ENCODE peak calls at places on chromosomes 16 and 17, in four cellular contexts. Z is fibroblast of lung, D is neural progenitor cell, G is colonic mucosa. C is an unnamed sample.

GRCh38 chr17:19755392-19755791 is 7.3 kb upstream of the ALDH3A1 start:
- DNase-seq in Z (no peak), D (no peak), G (peak), C (no peak)

GRCh38 chr17:19558946-19559345 is 25.3 kb downstream of the SLC47A1 start:
- DNase-seq in Z (no peak), D (no peak), G (no peak), C (no peak)

GRCh38 chr17:78438694-78439325 is 60.4 kb downstream of the PGS1 start:
- DNase-seq in Z (no peak), D (no peak), G (no peak), C (no peak)

GRCh38 chr16:85370881-85371651 is 242.1 kb upstream of the GSE1 start:
- DNase-seq in Z (peak), D (no peak), G (peak), C (peak)

GRCh38 chr16:9134739-9135138 is 43.3 kb downstream of the HAPSTR1 start:
- DNase-seq in Z (peak), D (peak), G (peak), C (peak)

GRCh38 chr17:3977387-3977786 is 13.2 kb upstream of the ATP2A3 start:
- DNase-seq in Z (no peak), D (no peak), G (no peak), C (peak)

GRCh38 chr17:10292057-10292931 is 80.5 kb downstream of the MYH13 start:
- DNase-seq in Z (peak), D (no peak), G (no peak), C (no peak)

GRCh38 chr16:80012586-80012985 is 412.0 kb upstream of the MAF start:
- DNase-seq in Z (no peak), D (no peak), G (no peak), C (no peak)

GRCh38 chr16:1774456-1774795 is 1.5 kb upstream of the MRPS34 start:
- DNase-seq in Z (no peak), D (no peak), G (no peak), C (no peak)

GRCh38 chr16:85524365-85524629 is 88.8 kb upstream of the GSE1 start:
- DNase-seq in Z (no peak), D (no peak), G (no peak), C (no peak)

GRCh38 chr17:80461527-80462166 is 14.8 kb downstream of the NPTX1 start:
- DNase-seq in Z (no peak), D (no peak), G (no peak), C (no peak)

GRCh38 chr17:34909040-34909439 is 52.2 kb downstream of the CCT6B start:
- DNase-seq in Z (no peak), D (no peak), G (no peak), C (no peak)

GRCh38 chr17:5362162-5362811 is 57.2 kb downstream of the NUP88 start:
- DNase-seq in Z (no peak), D (no peak), G (no peak), C (no peak)

GRCh38 chr17:66724581-66725341 is 110.2 kb upstream of the CACNG5 start:
- DNase-seq in Z (peak), D (no peak), G (peak), C (no peak)

GRCh38 chr17:61335845-61336655 is 63.6 kb upstream of the TBX2 start:
- DNase-seq in Z (peak), D (no peak), G (peak), C (no peak)

GRCh38 chr16:5900046-5900445 is 802.5 kb upstream of the EEF2KMT start:
- DNase-seq in Z (no peak), D (no peak), G (no peak), C (no peak)

GRCh38 chr16:64254443-64255367 is 867.2 kb downstream of the CDH11 start:
- DNase-seq in Z (no peak), D (no peak), G (no peak), C (no peak)

GRCh38 chr17:52237151-52237550 is 78.6 kb upstream of the CA10 start:
- DNase-seq in Z (no peak), D (no peak), G (no peak), C (no peak)

GRCh38 chr16:23668225-23668624 is 10.5 kb upstream of the PLK1 start:
- DNase-seq in Z (peak), D (no peak), G (no peak), C (no peak)

GRCh38 chr17:58370309-58370708 is 18.3 kb upstream of the SUPT4H1 start:
- DNase-seq in Z (no peak), D (no peak), G (no peak), C (no peak)

GRCh38 chr16:22813223-22813945 is 578 bp upstream of the HS3ST2 start:
- DNase-seq in Z (peak), D (peak), G (peak), C (peak)

GRCh38 chr17:3827124-3827773 is 18.8 kb downstream of the NCBP3 start:
- DNase-seq in Z (peak), D (peak), G (peak), C (no peak)

GRCh38 chr17:53844476-53845107 is 21.9 kb downstream of the KIF2B start:
- DNase-seq in Z (no peak), D (no peak), G (no peak), C (no peak)

GRCh38 chr16:10877472-10877946 is 507 bp downstream of the CIITA start:
- DNase-seq in Z (no peak), D (no peak), G (no peak), C (no peak)

GRCh38 chr17:49055181-49055927 is 58.2 kb downstream of the IGF2BP1 start:
- DNase-seq in Z (no peak), D (no peak), G (no peak), C (no peak)

DNA sequence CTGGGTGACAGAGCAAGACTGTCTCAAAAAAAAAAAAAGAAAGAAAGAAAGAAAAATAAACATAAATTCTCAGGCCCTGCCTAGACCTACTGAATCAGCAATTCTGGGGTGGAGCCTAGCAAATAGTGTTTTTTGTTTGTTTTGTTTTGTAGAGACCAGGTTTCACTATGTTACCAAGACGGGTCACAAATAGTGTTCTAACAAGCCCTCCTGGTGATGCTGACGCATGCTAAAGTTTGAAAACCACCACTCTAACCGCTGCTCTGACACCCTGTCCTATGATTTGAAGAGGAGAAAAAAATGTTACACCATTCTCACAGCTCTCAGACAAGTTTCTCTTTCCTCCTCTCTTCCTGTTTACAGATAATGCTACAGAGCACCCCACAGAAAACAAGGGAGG is 1.5 kb downstream of the MRPL10 start:
- DNase-seq in Z (no peak), D (no peak), G (no peak), C (no peak)
- H3K9ac ChIP-seq in Z (no peak), D (no peak), G (no peak), C (no peak)

DNA sequence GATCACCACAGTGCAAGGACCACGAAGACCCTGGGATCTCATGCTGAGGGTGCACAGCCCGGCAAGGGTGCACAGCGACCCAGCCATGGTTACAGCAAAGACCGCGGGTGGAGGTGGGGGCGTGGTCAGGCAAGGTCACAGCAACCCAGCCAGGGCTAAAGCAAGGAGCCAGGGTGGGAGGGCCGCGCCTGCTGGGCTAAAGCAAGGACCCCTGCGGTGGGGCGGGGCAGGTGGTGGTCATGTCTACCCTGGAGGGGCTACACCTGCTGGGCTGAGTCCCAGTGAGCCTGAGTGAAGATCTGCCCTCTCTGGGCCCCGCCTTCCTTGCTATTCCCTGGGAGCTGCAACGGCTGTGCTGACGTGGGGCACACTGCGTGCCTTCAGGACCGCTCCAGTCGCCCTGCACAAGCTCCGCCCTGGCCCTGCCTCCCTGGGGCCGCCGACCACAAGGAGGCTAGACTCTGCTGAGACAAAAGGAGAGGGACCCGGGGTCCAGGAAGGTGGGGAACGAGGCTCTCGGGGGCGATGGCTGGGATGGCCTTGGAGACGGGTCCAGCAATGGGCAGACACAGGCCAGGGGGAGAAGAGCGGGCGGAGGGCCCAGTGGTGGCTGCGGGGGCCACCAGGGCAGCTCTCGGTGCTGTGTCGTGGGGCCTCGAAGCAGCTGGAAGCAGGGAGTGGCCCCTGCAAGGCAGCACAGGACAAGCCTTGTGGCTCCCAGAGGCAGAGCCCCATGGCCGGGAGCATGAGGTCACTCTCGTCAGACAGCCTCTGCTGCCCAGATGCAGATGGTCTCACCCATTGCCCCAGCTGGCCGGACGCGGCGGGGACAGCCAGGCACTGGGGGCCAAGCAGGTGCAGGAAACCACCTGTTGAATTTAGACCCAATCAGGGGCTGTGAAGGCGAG is 52.8 kb downstream of the CBFA2T3 start:
- DNase-seq in Z (no peak), D (peak), G (no peak), C (no peak)
- H3K27ac ChIP-seq in Z (no peak), D (no peak), G (no peak), C (no peak)

GRCh38 chr16:66427451-66427860 is 361 bp downstream of the BEAN1 start:
- DNase-seq in Z (no peak), D (no peak), G (no peak), C (no peak)

GRCh38 chr16:66425651-66426050 is 1.4 kb upstream of the BEAN1 start:
- DNase-seq in Z (no peak), D (no peak), G (no peak), C (no peak)

GRCh38 chr16:66427036-66427446 is at the start of gene BEAN1:
- DNase-seq in Z (no peak), D (peak), G (no peak), C (no peak)

GRCh38 chr16:66427871-66428681 is 981 bp downstream of the BEAN1 start:
- DNase-seq in Z (no peak), D (peak), G (no peak), C (no peak)

DNA sequence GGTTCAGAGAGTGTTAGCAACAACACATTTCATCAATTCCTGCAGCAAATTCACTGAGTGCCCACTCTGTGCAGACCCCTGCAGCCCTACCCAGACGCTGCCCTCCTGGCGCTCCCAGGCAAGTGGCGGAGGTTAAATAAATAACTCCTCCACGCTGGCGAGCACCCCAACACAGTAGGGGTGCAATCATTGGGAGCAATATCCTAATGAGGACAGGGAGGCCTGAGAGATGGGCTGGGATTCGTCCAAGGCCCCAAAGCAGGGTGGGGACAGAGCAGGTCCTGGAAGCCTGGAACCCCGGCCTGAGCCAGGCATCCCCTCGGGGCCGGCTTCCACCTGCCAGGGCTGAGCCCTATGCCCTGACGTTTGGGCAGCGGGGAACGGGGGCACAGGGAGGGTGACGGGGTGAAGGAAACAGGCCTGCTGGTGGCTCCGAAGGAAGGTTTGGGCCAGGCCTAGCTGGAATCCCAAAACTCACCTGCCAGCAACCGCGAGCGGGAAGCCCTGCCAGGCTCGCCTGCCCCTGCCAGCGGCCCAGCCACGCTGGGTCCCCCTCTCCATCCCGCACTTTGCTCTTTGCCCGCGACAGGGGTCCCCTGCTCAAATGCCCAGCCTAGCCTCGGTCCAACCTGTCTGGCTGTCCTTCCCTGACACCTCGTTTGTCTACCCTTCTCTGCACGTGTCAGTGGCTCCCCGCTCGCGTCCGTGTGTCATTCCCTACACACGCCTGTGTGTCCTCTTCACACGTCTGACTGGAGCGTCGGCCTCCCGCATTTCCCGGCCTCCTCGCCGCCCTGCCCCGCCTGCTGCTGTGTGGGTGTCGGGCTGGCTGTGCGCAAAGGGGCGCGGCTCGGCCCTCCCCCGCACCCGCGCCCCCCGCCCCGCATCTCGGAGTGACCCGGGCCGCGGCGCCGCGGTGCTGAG is 721 bp upstream of the BEAN1 start:
- DNase-seq in Z (no peak), D (peak), G (no peak), C (no peak)
- TF ChIP-seq CTCF in Z (no peak), D (no peak), G (no peak), C (no peak)

DNA sequence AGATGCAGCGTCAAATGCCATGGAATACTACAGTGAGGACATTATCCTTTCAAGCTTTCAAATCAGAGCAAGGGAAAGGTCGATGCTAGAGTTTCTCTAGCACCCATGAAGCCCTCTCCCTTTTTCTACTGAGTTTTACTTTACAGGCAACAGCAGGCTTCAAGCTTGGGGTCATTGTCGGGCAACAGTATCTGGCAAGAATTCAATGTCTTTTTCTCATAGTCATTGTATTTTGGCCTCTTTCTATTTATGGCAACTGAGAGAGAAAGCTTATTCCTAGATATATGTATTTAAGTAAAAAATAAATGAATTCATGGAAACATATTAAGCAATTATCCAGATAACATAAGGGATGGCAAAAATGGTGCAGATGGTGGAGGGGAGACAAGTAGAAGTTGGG is 364 bp upstream of the CETP start:
- DNase-seq in Z (peak), D (no peak), G (no peak), C (no peak)
- H3K9ac ChIP-seq in Z (no peak), D (no peak), G (no peak), C (no peak)

GRCh38 chr17:76272541-76273434 is 7.6 kb downstream of the UBALD2 start:
- DNase-seq in Z (no peak), D (no peak), G (no peak), C (peak)

GRCh38 chr17:76270127-76270592 is 5.0 kb downstream of the UBALD2 start:
- DNase-seq in Z (no peak), D (no peak), G (no peak), C (peak)

GRCh38 chr17:76271669-76272540 is 6.8 kb downstream of the UBALD2 start:
- DNase-seq in Z (no peak), D (no peak), G (no peak), C (peak)

GRCh38 chr17:76268991-76269981 is 4.1 kb downstream of the UBALD2 start:
- DNase-seq in Z (no peak), D (no peak), G (no peak), C (peak)

DNA sequence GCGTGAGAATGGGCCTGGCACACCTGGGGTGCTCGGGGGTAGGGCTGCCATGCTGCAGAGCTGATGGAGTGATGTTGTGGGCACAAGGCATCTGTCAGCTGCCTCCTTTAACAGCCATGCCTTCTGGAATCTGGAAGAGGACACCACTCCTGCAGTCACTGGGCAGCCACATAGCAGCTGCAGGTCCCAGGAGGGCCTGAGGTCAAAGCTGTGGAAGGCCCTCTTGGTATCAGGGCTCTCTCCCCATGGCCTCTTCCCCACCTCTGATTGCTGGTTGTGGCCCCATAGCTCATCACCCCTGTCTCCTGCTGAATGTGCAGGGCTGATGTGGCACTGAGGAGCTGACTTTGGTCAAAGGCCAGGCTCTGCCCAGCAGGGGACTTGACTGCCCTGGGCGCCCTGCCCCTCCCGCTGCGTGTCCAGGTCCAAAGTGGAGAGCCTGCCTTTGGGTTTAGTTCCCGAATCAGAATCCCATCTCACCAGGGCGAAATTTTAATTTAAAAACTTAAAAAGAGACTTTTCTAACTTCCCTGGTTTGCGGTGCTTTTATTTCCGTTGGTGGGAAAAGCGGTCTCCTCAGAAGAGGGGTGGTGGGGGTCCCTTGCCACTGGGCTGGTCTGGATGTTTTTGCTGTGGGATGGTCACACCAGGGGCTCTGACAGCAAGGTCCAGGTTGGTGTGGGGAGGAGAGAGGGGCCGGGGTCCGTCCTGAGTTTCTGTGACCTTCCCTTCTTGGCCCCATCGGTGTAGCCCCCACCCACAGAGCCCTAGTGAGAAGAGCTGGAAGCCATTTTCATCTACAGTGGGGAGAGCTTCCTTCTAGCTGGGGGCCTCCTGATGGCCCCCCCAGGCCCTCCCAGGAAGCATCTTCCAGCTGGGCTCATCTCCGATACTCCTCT is 5.9 kb downstream of the UBALD2 start:
- DNase-seq in Z (no peak), D (no peak), G (no peak), C (no peak)
- H3K27ac ChIP-seq in Z (no peak), D (no peak), G (peak), C (peak)

GRCh38 chr16:88005148-88005547 is 53.9 kb downstream of the BANP start:
- DNase-seq in Z (no peak), D (peak), G (no peak), C (no peak)
- TF ChIP-seq CTCF in Z (peak), D (peak), G (no peak), C (no peak)

DNA sequence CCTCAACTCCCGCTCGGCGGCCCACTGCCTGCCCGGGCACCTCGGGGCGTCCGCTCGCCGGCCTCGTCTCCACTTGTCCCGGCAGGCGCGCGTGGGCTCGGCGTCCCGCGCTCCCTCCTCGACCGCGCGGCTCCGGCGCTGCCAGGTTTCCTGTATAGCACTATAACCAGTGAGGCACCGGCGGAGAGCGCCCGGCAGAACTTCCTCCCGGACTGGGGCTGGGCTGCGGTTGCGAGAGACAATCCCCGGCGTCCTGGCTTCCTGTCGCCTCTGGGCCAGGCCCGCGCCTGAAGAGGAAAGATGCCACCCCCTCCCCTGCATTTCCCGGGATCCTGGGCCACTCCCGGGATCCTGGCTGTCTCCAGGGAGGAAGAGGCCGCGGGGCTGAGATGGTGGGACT is 119.3 kb upstream of the SMURF2 start:
- DNase-seq in Z (no peak), D (peak), G (peak), C (peak)
- H3K9ac ChIP-seq in Z (no peak), D (no peak), G (peak), C (no peak)

DNA sequence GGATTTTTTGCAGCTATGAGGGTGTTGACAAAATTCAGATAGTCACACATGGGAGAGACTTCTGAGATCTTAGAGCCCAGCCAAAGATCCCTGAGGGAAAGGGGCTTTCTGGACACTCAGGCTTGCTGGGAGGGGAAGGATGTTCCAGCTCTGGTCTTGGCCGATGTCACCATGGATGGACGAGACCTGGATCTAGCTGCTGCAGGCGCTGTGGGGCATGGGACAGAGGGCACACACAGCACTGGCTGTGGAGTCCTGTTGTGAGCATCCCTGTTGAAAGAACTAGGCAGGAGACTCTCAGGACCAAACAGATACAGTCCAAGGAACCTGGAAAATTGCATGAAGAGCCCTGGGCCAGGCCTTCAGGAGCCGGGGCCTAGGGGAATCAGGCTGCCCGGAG is 80.1 kb upstream of the SDK2 start:
- DNase-seq in Z (no peak), D (no peak), G (no peak), C (no peak)
- H3K27ac ChIP-seq in Z (no peak), D (no peak), G (no peak), C (no peak)

C was measured in kidney.